ENCODE peak calls at places on chromosomes 4 and X, in five cellular contexts. One of them, this sample, is unnamed.

GRCh38 chr4:76179398-76180318 is 31.5 kb upstream of the NUP54 start:
- DNase-seq in body of pancreas: peak
- DNase-seq in fibroblast of villous mesenchyme: peak
- DNase-seq in heart left ventricle: peak
- DNase-seq in uterus: peak
- DNase-seq in this sample: peak

GRCh38 chr4:21726255-21726815 is 222.2 kb downstream of the KCNIP4 start:
- DNase-seq in body of pancreas: no peak
- DNase-seq in fibroblast of villous mesenchyme: peak
- DNase-seq in heart left ventricle: no peak
- DNase-seq in uterus: no peak
- DNase-seq in this sample: peak

GRCh38 chr4:158314756-158315487 is 104.6 kb downstream of the TMEM144 start:
- DNase-seq in body of pancreas: no peak
- DNase-seq in fibroblast of villous mesenchyme: peak
- DNase-seq in heart left ventricle: no peak
- DNase-seq in uterus: no peak
- DNase-seq in this sample: peak

GRCh38 chr4:137427411-137427810 is 104.9 kb downstream of the PCDH18 start:
- DNase-seq in body of pancreas: no peak
- DNase-seq in fibroblast of villous mesenchyme: no peak
- DNase-seq in heart left ventricle: no peak
- DNase-seq in uterus: no peak
- DNase-seq in this sample: no peak

GRCh38 chr4:120801171-120801758 is 121.3 kb downstream of the PRDM5 start:
- DNase-seq in body of pancreas: no peak
- DNase-seq in fibroblast of villous mesenchyme: peak
- DNase-seq in heart left ventricle: no peak
- DNase-seq in uterus: no peak
- DNase-seq in this sample: peak

GRCh38 chrX:123918106-123918721 is 43.3 kb upstream of the STAG2 start:
- DNase-seq in body of pancreas: no peak
- DNase-seq in fibroblast of villous mesenchyme: no peak
- DNase-seq in heart left ventricle: no peak
- DNase-seq in uterus: no peak
- DNase-seq in this sample: no peak

GRCh38 chr4:24477919-24478318 is 106.4 kb downstream of the DHX15 start:
- DNase-seq in body of pancreas: no peak
- DNase-seq in fibroblast of villous mesenchyme: peak
- DNase-seq in heart left ventricle: peak
- DNase-seq in uterus: no peak
- DNase-seq in this sample: peak

GRCh38 chr4:23455482-23455881 is 434.4 kb downstream of the PPARGC1A start:
- DNase-seq in body of pancreas: peak
- DNase-seq in fibroblast of villous mesenchyme: no peak
- DNase-seq in heart left ventricle: no peak
- DNase-seq in uterus: no peak
- DNase-seq in this sample: no peak

GRCh38 chrX:20320461-20321159 is 53.9 kb upstream of the RPS6KA3 start:
- DNase-seq in body of pancreas: no peak
- DNase-seq in fibroblast of villous mesenchyme: no peak
- DNase-seq in heart left ventricle: peak
- DNase-seq in uterus: no peak
- DNase-seq in this sample: no peak

GRCh38 chr4:14434483-14434882 is 567.8 kb upstream of the CPEB2 start:
- DNase-seq in body of pancreas: no peak
- DNase-seq in fibroblast of villous mesenchyme: no peak
- DNase-seq in heart left ventricle: no peak
- DNase-seq in uterus: no peak
- DNase-seq in this sample: no peak

GRCh38 chrX:23838953-23839352 is 56.0 kb downstream of the SAT1 start:
- DNase-seq in body of pancreas: no peak
- DNase-seq in fibroblast of villous mesenchyme: no peak
- DNase-seq in heart left ventricle: no peak
- DNase-seq in uterus: no peak
- DNase-seq in this sample: no peak
- H3K4me3 ChIP-seq in body of pancreas: no peak
- H3K4me3 ChIP-seq in fibroblast of villous mesenchyme: no peak
- H3K4me3 ChIP-seq in heart left ventricle: no peak
- H3K4me3 ChIP-seq in uterus: no peak
- H3K4me3 ChIP-seq in this sample: no peak

GRCh38 chrX:103629295-103630170 is 758 bp downstream of the TCEAL1 start:
- DNase-seq in body of pancreas: peak
- DNase-seq in fibroblast of villous mesenchyme: peak
- DNase-seq in heart left ventricle: peak
- DNase-seq in uterus: peak
- DNase-seq in this sample: peak
- TF ChIP-seq CTCF in body of pancreas: peak
- TF ChIP-seq CTCF in fibroblast of villous mesenchyme: peak
- TF ChIP-seq CTCF in heart left ventricle: peak
- TF ChIP-seq CTCF in uterus: peak
- TF ChIP-seq CTCF in this sample: peak

GRCh38 chrX:48917139-48917980 is 1.5 kb downstream of the PIM2 start:
- DNase-seq in body of pancreas: peak
- DNase-seq in fibroblast of villous mesenchyme: peak
- DNase-seq in heart left ventricle: peak
- DNase-seq in uterus: peak
- DNase-seq in this sample: peak
- H3K4me3 ChIP-seq in body of pancreas: no peak
- H3K4me3 ChIP-seq in fibroblast of villous mesenchyme: peak
- H3K4me3 ChIP-seq in heart left ventricle: peak
- H3K4me3 ChIP-seq in uterus: no peak
- H3K4me3 ChIP-seq in this sample: no peak

GRCh38 chrX:72128183-72128834 is 3.4 kb downstream of the RTL5 start:
- DNase-seq in body of pancreas: no peak
- DNase-seq in fibroblast of villous mesenchyme: no peak
- DNase-seq in heart left ventricle: no peak
- DNase-seq in uterus: no peak
- DNase-seq in this sample: no peak

GRCh38 chrX:72128881-72129280 is 2.8 kb downstream of the RTL5 start:
- DNase-seq in body of pancreas: no peak
- DNase-seq in fibroblast of villous mesenchyme: no peak
- DNase-seq in heart left ventricle: no peak
- DNase-seq in uterus: no peak
- DNase-seq in this sample: no peak

GRCh38 chrX:72130156-72130761 is 1.5 kb downstream of the RTL5 start:
- DNase-seq in body of pancreas: no peak
- DNase-seq in fibroblast of villous mesenchyme: no peak
- DNase-seq in heart left ventricle: no peak
- DNase-seq in uterus: no peak
- DNase-seq in this sample: no peak

GRCh38 chrX:72130762-72131231 is 918 bp downstream of the RTL5 start:
- DNase-seq in body of pancreas: no peak
- DNase-seq in fibroblast of villous mesenchyme: no peak
- DNase-seq in heart left ventricle: no peak
- DNase-seq in uterus: peak
- DNase-seq in this sample: no peak

DNA sequence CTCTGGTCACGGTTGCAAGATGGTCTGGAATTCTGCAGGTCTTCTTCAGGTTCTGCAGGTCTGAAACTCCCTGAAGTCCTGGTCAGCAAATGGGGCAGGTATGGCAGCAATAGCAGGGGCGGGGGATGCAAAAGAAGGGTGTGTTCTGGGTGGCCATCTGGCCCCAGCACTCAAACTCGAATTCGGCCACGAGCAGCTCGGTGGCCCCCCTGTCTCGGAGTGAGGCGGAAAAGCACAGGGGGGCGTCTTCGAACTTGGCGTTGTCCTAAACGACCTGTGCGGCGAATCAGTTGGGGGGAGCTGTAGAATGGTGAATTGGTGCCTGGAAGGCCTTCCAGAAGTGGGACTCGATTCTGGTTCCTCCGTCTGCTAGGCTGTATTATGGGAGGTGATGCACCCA is 2.1 kb downstream of the RTL5 start:
- DNase-seq in body of pancreas: no peak
- DNase-seq in fibroblast of villous mesenchyme: no peak
- DNase-seq in heart left ventricle: no peak
- DNase-seq in uterus: no peak
- DNase-seq in this sample: no peak
- TF ChIP-seq CTCF in body of pancreas: no peak
- TF ChIP-seq CTCF in fibroblast of villous mesenchyme: no peak
- TF ChIP-seq CTCF in heart left ventricle: no peak
- TF ChIP-seq CTCF in uterus: no peak
- TF ChIP-seq CTCF in this sample: no peak

GRCh38 chr4:16908377-16909021 is 10.1 kb upstream of the LDB2 start:
- DNase-seq in body of pancreas: no peak
- DNase-seq in fibroblast of villous mesenchyme: no peak
- DNase-seq in heart left ventricle: no peak
- DNase-seq in uterus: no peak
- DNase-seq in this sample: no peak

GRCh38 chr4:16912896-16913295 is 14.5 kb upstream of the LDB2 start:
- DNase-seq in body of pancreas: no peak
- DNase-seq in fibroblast of villous mesenchyme: no peak
- DNase-seq in heart left ventricle: no peak
- DNase-seq in uterus: no peak
- DNase-seq in this sample: no peak

GRCh38 chr4:16914208-16914607 is 15.8 kb upstream of the LDB2 start:
- DNase-seq in body of pancreas: no peak
- DNase-seq in fibroblast of villous mesenchyme: no peak
- DNase-seq in heart left ventricle: no peak
- DNase-seq in uterus: no peak
- DNase-seq in this sample: peak

GRCh38 chr4:16909245-16909644 is 10.8 kb upstream of the LDB2 start:
- DNase-seq in body of pancreas: no peak
- DNase-seq in fibroblast of villous mesenchyme: no peak
- DNase-seq in heart left ventricle: no peak
- DNase-seq in uterus: no peak
- DNase-seq in this sample: no peak
- H3K4me3 ChIP-seq in body of pancreas: no peak
- H3K4me3 ChIP-seq in fibroblast of villous mesenchyme: no peak
- H3K4me3 ChIP-seq in heart left ventricle: peak
- H3K4me3 ChIP-seq in uterus: no peak
- H3K4me3 ChIP-seq in this sample: no peak

GRCh38 chrX:18410038-18410437 is 15.4 kb upstream of the CDKL5 start:
- DNase-seq in body of pancreas: peak
- DNase-seq in fibroblast of villous mesenchyme: peak
- DNase-seq in heart left ventricle: no peak
- DNase-seq in uterus: no peak
- DNase-seq in this sample: peak
- TF ChIP-seq CTCF in body of pancreas: peak
- TF ChIP-seq CTCF in fibroblast of villous mesenchyme: peak
- TF ChIP-seq CTCF in heart left ventricle: peak
- TF ChIP-seq CTCF in uterus: no peak
- TF ChIP-seq CTCF in this sample: peak

GRCh38 chrX:437636-438390 is 51.1 kb upstream of the PPP2R3B start:
- DNase-seq in body of pancreas: no peak
- DNase-seq in fibroblast of villous mesenchyme: no peak
- DNase-seq in heart left ventricle: no peak
- DNase-seq in uterus: no peak
- DNase-seq in this sample: no peak
- H3K4me3 ChIP-seq in body of pancreas: no peak
- H3K4me3 ChIP-seq in fibroblast of villous mesenchyme: no peak
- H3K4me3 ChIP-seq in heart left ventricle: no peak
- H3K4me3 ChIP-seq in uterus: no peak
- H3K4me3 ChIP-seq in this sample: no peak

DNA sequence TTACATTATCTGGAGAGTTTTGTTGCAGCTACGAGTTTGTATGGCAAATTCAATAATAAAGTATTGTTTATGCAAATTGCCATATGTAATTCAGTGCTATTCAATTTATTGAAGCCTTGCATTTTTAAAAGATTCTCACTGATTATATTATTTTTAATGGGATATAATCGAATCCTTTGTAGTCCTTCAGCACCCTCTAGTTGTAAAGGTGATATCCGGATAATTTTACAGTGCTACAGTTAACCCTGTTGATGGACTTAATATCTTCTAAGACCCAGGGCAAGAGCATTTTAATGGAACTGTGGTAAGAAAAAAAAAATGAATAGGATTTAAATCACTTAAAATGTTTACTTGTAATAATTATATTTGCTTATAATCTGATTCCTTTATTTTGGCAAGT is 48.5 kb upstream of the GRIA2 start:
- DNase-seq in body of pancreas: no peak
- DNase-seq in fibroblast of villous mesenchyme: peak
- DNase-seq in heart left ventricle: no peak
- DNase-seq in uterus: no peak
- DNase-seq in this sample: peak
- TF ChIP-seq CTCF in body of pancreas: no peak
- TF ChIP-seq CTCF in fibroblast of villous mesenchyme: peak
- TF ChIP-seq CTCF in heart left ventricle: no peak
- TF ChIP-seq CTCF in uterus: no peak
- TF ChIP-seq CTCF in this sample: peak